ENCODE peak calls at places on chromosome 6, in ten cellular contexts. W, R, P, D, Z, I, O, T, K and H are unnamed samples. For H3K27me3, the result is how much of the 10 kb centered on the place peaks cover.

GRCh38 chr6:43723737-43724295 is 36.2 kb upstream of the MRPS18A start:
- DNase-seq in W (peak), R (peak), P (peak), D (peak), Z (no peak), I (peak), O (peak), T (peak), K (peak), H (peak)

GRCh38 chr6:16819752-16820151 is 58.5 kb upstream of the ATXN1 start:
- DNase-seq in W (no peak), R (no peak), P (peak), D (peak), Z (no peak), I (no peak), O (no peak), T (no peak), K (no peak), H (no peak)

GRCh38 chr6:110323004-110323657 is 35.0 kb downstream of the METTL24 start:
- DNase-seq in W (no peak), R (peak), P (no peak), D (no peak), Z (no peak), I (peak), O (no peak), T (no peak), K (no peak), H (no peak)

GRCh38 chr6:85081102-85081501 is 316.7 kb upstream of the TBX18 start:
- DNase-seq in W (no peak), R (no peak), P (no peak), D (no peak), Z (no peak), I (no peak), O (no peak), T (no peak), K (no peak), H (no peak)

GRCh38 chr6:158633127-158633526 is 11.4 kb downstream of the DYNLT1 start:
- DNase-seq in W (no peak), R (no peak), P (no peak), D (no peak), Z (no peak), I (no peak), O (no peak), T (no peak), K (no peak), H (no peak)

GRCh38 chr6:108820011-108820410 is 28.2 kb upstream of the ARMC2 start:
- DNase-seq in W (no peak), R (no peak), P (no peak), D (no peak), Z (no peak), I (no peak), O (no peak), T (no peak), K (no peak), H (no peak)

GRCh38 chr6:121482004-121482693 is 46.7 kb downstream of the GJA1 start:
- DNase-seq in W (no peak), R (peak), P (peak), D (peak), Z (no peak), I (peak), O (no peak), T (no peak), K (no peak), H (no peak)

GRCh38 chr6:143806282-143807102 is 36.6 kb upstream of the LTV1 start:
- DNase-seq in W (no peak), R (no peak), P (peak), D (peak), Z (no peak), I (peak), O (no peak), T (peak), K (no peak), H (no peak)

GRCh38 chr6:27830212-27830664 is 82.0 kb downstream of the OR2B2 start:
- DNase-seq in W (no peak), R (peak), P (no peak), D (peak), Z (no peak), I (peak), O (no peak), T (no peak), K (no peak), H (no peak)

GRCh38 chr6:10399451-10399850 is 15.4 kb downstream of the TFAP2A start:
- DNase-seq in W (no peak), R (no peak), P (no peak), D (no peak), Z (no peak), I (no peak), O (no peak), T (no peak), K (no peak), H (no peak)

GRCh38 chr6:42296614-42297013 is 79.0 kb upstream of the MRPS10 start:
- DNase-seq in W (no peak), R (no peak), P (peak), D (no peak), Z (no peak), I (no peak), O (no peak), T (no peak), K (no peak), H (no peak)

GRCh38 chr6:116022841-116023380 is 37.8 kb downstream of the FRK start:
- DNase-seq in W (no peak), R (no peak), P (no peak), D (no peak), Z (no peak), I (no peak), O (no peak), T (no peak), K (no peak), H (no peak)

GRCh38 chr6:19838442-19839236 is 1.5 kb downstream of the ID4 start:
- DNase-seq in W (peak), R (peak), P (peak), D (peak), Z (no peak), I (peak), O (no peak), T (peak), K (no peak), H (no peak)

GRCh38 chr6:68108243-68108835 is 526.7 kb upstream of the ADGRB3 start:
- DNase-seq in W (no peak), R (peak), P (peak), D (peak), Z (no peak), I (peak), O (no peak), T (no peak), K (no peak), H (no peak)

GRCh38 chr6:101458341-101458740 is 64.8 kb downstream of the GRIK2 start:
- DNase-seq in W (no peak), R (no peak), P (peak), D (peak), Z (no peak), I (no peak), O (no peak), T (no peak), K (no peak), H (no peak)

GRCh38 chr6:139828751-139829519 is 454.5 kb upstream of the CITED2 start:
- DNase-seq in W (no peak), R (no peak), P (no peak), D (no peak), Z (no peak), I (no peak), O (no peak), T (no peak), K (no peak), H (no peak)

GRCh38 chr6:53623497-53623896 is 42.1 kb downstream of the KLHL31 start:
- DNase-seq in W (no peak), R (no peak), P (peak), D (peak), Z (no peak), I (no peak), O (no peak), T (no peak), K (no peak), H (no peak)

GRCh38 chr6:165936096-165936495 is 231.6 kb downstream of the TBXT start:
- DNase-seq in W (no peak), R (no peak), P (no peak), D (no peak), Z (no peak), I (no peak), O (no peak), T (no peak), K (no peak), H (no peak)

GRCh38 chr6:5305968-5306626 is 44.8 kb downstream of the FARS2 start:
- DNase-seq in W (no peak), R (no peak), P (peak), D (peak), Z (no peak), I (peak), O (no peak), T (peak), K (no peak), H (no peak)

GRCh38 chr6:118377711-118378414 is 170.2 kb upstream of the PLN start:
- DNase-seq in W (no peak), R (peak), P (no peak), D (no peak), Z (no peak), I (no peak), O (no peak), T (no peak), K (no peak), H (no peak)

GRCh38 chr6:139395891-139396299 is 21.4 kb upstream of the CITED2 start:
- DNase-seq in W (no peak), R (peak), P (no peak), D (no peak), Z (no peak), I (no peak), O (no peak), T (no peak), K (no peak), H (no peak)

GRCh38 chr6:13916230-13916944 is 8.4 kb upstream of the RNF182 start:
- DNase-seq in W (no peak), R (no peak), P (peak), D (peak), Z (no peak), I (no peak), O (no peak), T (peak), K (no peak), H (no peak)

GRCh38 chr6:98832282-98833100 is 1.9 kb upstream of the POU3F2 start:
- DNase-seq in W (no peak), R (no peak), P (peak), D (peak), Z (peak), I (peak), O (no peak), T (peak), K (no peak), H (no peak)

GRCh38 chr6:142871910-142872331 is 73.1 kb downstream of the HIVEP2 start:
- DNase-seq in W (peak), R (no peak), P (peak), D (peak), Z (no peak), I (peak), O (peak), T (peak), K (peak), H (peak)

GRCh38 chr6:1950631-1951030 is 294.8 kb downstream of the GMDS start:
- DNase-seq in W (no peak), R (no peak), P (no peak), D (no peak), Z (no peak), I (no peak), O (no peak), T (no peak), K (no peak), H (no peak)

GRCh38 chr6:42241915-42242314 is 24.3 kb upstream of the MRPS10 start:
- DNase-seq in W (no peak), R (peak), P (no peak), D (no peak), Z (no peak), I (no peak), O (no peak), T (no peak), K (no peak), H (no peak)

GRCh38 chr6:145756170-145756662 is 20.9 kb upstream of the EPM2A start:
- DNase-seq in W (no peak), R (no peak), P (peak), D (peak), Z (no peak), I (peak), O (no peak), T (peak), K (no peak), H (no peak)

GRCh38 chr6:131382646-131383045 is 190.4 kb upstream of the ARG1 start:
- DNase-seq in W (no peak), R (no peak), P (no peak), D (no peak), Z (no peak), I (no peak), O (no peak), T (no peak), K (no peak), H (no peak)

GRCh38 chr6:29747688-29748250 is 24.5 kb downstream of the HLA-F start:
- DNase-seq in W (no peak), R (peak), P (no peak), D (no peak), Z (no peak), I (no peak), O (no peak), T (no peak), K (no peak), H (no peak)

GRCh38 chr6:88124925-88125557 is 41.1 kb downstream of the CNR1 start:
- DNase-seq in W (no peak), R (peak), P (no peak), D (no peak), Z (no peak), I (no peak), O (no peak), T (peak), K (no peak), H (no peak)

GRCh38 chr6:14881399-14881798 is 364.5 kb upstream of the JARID2 start:
- DNase-seq in W (no peak), R (no peak), P (peak), D (peak), Z (no peak), I (peak), O (no peak), T (no peak), K (no peak), H (no peak)

DNA sequence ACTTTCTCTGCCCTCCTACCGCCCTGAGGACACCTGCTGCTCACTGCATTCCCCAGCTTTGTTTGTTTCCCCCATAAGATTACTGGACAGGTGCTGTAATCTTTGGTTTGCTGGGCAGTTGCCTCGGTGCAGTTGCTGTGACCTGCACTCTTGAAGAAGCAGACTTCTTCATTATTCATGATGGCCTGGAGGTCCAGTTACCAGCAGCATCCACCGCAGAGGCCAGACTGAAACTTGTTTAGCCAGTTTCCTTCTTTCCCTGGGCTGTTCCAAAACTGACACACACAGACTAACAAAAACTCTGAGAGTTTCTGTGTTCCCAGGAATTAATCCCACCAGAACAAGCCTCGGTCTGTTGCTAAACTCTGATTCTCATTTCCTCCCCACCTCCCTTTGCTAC is 144.1 kb downstream of the QRSL1 start:
- DNase-seq in W (no peak), R (no peak), P (no peak), D (no peak), Z (no peak), I (no peak), O (no peak), T (peak), K (no peak), H (no peak)
- H3K27ac ChIP-seq in W (no peak), R (no peak), P (no peak), D (no peak), Z (no peak), I (no peak), O (no peak), T (peak), K (no peak), H (no peak)

GRCh38 chr6:37516076-37516919 is 16.6 kb upstream of the CCDC167 start:
- DNase-seq in W (peak), R (no peak), P (no peak), D (no peak), Z (no peak), I (no peak), O (peak), T (peak), K (peak), H (peak)

GRCh38 chr6:37517411-37517812 is 17.7 kb upstream of the CCDC167 start:
- DNase-seq in W (peak), R (no peak), P (no peak), D (no peak), Z (no peak), I (no peak), O (peak), T (no peak), K (peak), H (peak)

GRCh38 chr6:37515712-37516075 is 16.0 kb upstream of the CCDC167 start:
- DNase-seq in W (no peak), R (no peak), P (no peak), D (no peak), Z (no peak), I (no peak), O (no peak), T (no peak), K (no peak), H (no peak)

GRCh38 chr6:37518116-37518515 is 18.4 kb upstream of the CCDC167 start:
- DNase-seq in W (no peak), R (no peak), P (no peak), D (no peak), Z (no peak), I (no peak), O (no peak), T (no peak), K (no peak), H (no peak)

GRCh38 chr6:37516920-37517405 is 17.3 kb upstream of the CCDC167 start:
- DNase-seq in W (no peak), R (no peak), P (no peak), D (no peak), Z (no peak), I (no peak), O (no peak), T (no peak), K (no peak), H (no peak)
- H3K4me3 ChIP-seq in W (no peak), R (no peak), P (no peak), D (no peak), Z (no peak), I (no peak), O (peak), T (no peak), K (peak), H (peak)

GRCh38 chr6:149964243-149965190 is 774 bp downstream of the ULBP1 start:
- DNase-seq in W (no peak), R (peak), P (peak), D (peak), Z (no peak), I (peak), O (peak), T (no peak), K (no peak), H (no peak)
- H3K27me3 ChIP-seq in W (half or more), R (under half), P (half or more), D (under half), Z (under half), I (half or more), O (under half), T (half or more), K (under half), H (under half)

DNA sequence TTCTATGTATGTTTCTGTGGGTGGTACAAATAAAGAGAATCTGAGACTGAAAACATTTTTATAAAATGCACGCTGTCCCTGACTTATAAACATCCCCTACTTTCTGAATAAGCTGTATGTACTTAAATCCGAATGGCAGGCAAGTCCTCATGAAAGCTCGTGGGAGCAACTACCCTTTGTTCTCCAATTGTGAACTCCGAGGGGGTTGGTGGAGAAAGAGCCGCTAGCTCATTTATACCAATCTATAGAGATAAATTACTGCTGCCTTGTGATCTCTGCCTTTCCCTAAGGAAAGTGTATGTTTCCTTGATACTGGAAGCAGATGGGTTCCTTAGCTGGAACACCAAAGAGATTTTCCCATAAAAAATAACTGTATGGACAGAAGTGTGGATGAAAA is 84.5 kb downstream of the GJA10 start:
- DNase-seq in W (no peak), R (no peak), P (no peak), D (no peak), Z (no peak), I (no peak), O (no peak), T (no peak), K (no peak), H (no peak)
- H3K27ac ChIP-seq in W (no peak), R (no peak), P (no peak), D (no peak), Z (no peak), I (no peak), O (no peak), T (peak), K (no peak), H (no peak)

GRCh38 chr6:153405926-153406325 is 274.8 kb upstream of the RGS17 start:
- DNase-seq in W (no peak), R (no peak), P (no peak), D (no peak), Z (no peak), I (no peak), O (no peak), T (no peak), K (no peak), H (no peak)
- H3K4me3 ChIP-seq in W (no peak), R (no peak), P (no peak), D (no peak), Z (no peak), I (no peak), O (no peak), T (no peak), K (no peak), H (no peak)

GRCh38 chr6:36276581-36277536 is 7.0 kb downstream of the PNPLA1 start:
- DNase-seq in W (no peak), R (no peak), P (no peak), D (no peak), Z (no peak), I (no peak), O (no peak), T (no peak), K (no peak), H (no peak)

GRCh38 chr6:36277946-36278465 is 8.1 kb downstream of the PNPLA1 start:
- DNase-seq in W (no peak), R (no peak), P (no peak), D (no peak), Z (no peak), I (no peak), O (no peak), T (no peak), K (no peak), H (no peak)

GRCh38 chr6:36280983-36281382 is 11.1 kb downstream of the PNPLA1 start:
- DNase-seq in W (no peak), R (no peak), P (no peak), D (no peak), Z (no peak), I (no peak), O (no peak), T (no peak), K (no peak), H (no peak)

GRCh38 chr6:36283608-36284007 is 13.7 kb downstream of the PNPLA1 start:
- DNase-seq in W (no peak), R (no peak), P (no peak), D (no peak), Z (no peak), I (no peak), O (no peak), T (no peak), K (no peak), H (no peak)

GRCh38 chr6:36280467-36280866 is 10.6 kb downstream of the PNPLA1 start:
- DNase-seq in W (no peak), R (no peak), P (no peak), D (no peak), Z (no peak), I (no peak), O (no peak), T (no peak), K (no peak), H (no peak)
- H3K27me3 ChIP-seq in W (under half), R (under half), P (half or more), D (under half), Z (under half), I (half or more), O (under half), T (under half), K (under half), H (under half)